ENCODE peak calls at places on chromosomes 5 and 9, in nine cellular contexts. One of them, this sample, is unnamed.

GRCh38 chr9:35937227-35937626 is 20.7 kb downstream of the OR2S2 start:
- DNase-seq in substantia nigra: no peak
- DNase-seq in HCT116: no peak
- DNase-seq in mesenchymal stem cell: no peak
- DNase-seq in right atrium auricular region: no peak
- DNase-seq in AG04450: no peak
- DNase-seq in IMR-90: peak
- DNase-seq in right cardiac atrium: no peak
- DNase-seq in GM23248: no peak
- DNase-seq in this sample: no peak

GRCh38 chr9:135282001-135282731 is 194.7 kb downstream of the OLFM1 start:
- DNase-seq in substantia nigra: no peak
- DNase-seq in HCT116: peak
- DNase-seq in mesenchymal stem cell: no peak
- DNase-seq in right atrium auricular region: no peak
- DNase-seq in AG04450: no peak
- DNase-seq in IMR-90: no peak
- DNase-seq in right cardiac atrium: peak
- DNase-seq in GM23248: peak
- DNase-seq in this sample: no peak

GRCh38 chr5:3118321-3118720 is 366.8 kb upstream of the IRX2 start:
- DNase-seq in substantia nigra: no peak
- DNase-seq in HCT116: no peak
- DNase-seq in mesenchymal stem cell: no peak
- DNase-seq in right atrium auricular region: no peak
- DNase-seq in AG04450: no peak
- DNase-seq in IMR-90: no peak
- DNase-seq in right cardiac atrium: no peak
- DNase-seq in GM23248: no peak
- DNase-seq in this sample: no peak

GRCh38 chr9:128321343-128321742 is 904 bp downstream of the TRUB2 start:
- DNase-seq in substantia nigra: no peak
- DNase-seq in HCT116: no peak
- DNase-seq in mesenchymal stem cell: no peak
- DNase-seq in right atrium auricular region: no peak
- DNase-seq in AG04450: no peak
- DNase-seq in IMR-90: no peak
- DNase-seq in right cardiac atrium: no peak
- DNase-seq in GM23248: peak
- DNase-seq in this sample: no peak

GRCh38 chr5:58497956-58498942 is 7.0 kb downstream of the GAPT start:
- DNase-seq in substantia nigra: no peak
- DNase-seq in HCT116: peak
- DNase-seq in mesenchymal stem cell: peak
- DNase-seq in right atrium auricular region: no peak
- DNase-seq in AG04450: peak
- DNase-seq in IMR-90: peak
- DNase-seq in right cardiac atrium: no peak
- DNase-seq in GM23248: peak
- DNase-seq in this sample: no peak

GRCh38 chr5:152456815-152457443 is 51.9 kb upstream of the NMUR2 start:
- DNase-seq in substantia nigra: no peak
- DNase-seq in HCT116: no peak
- DNase-seq in mesenchymal stem cell: no peak
- DNase-seq in right atrium auricular region: no peak
- DNase-seq in AG04450: no peak
- DNase-seq in IMR-90: no peak
- DNase-seq in right cardiac atrium: no peak
- DNase-seq in GM23248: no peak
- DNase-seq in this sample: no peak

GRCh38 chr5:159359408-159359807 is 29.1 kb upstream of the IL12B start:
- DNase-seq in substantia nigra: no peak
- DNase-seq in HCT116: no peak
- DNase-seq in mesenchymal stem cell: no peak
- DNase-seq in right atrium auricular region: no peak
- DNase-seq in AG04450: no peak
- DNase-seq in IMR-90: no peak
- DNase-seq in right cardiac atrium: no peak
- DNase-seq in GM23248: no peak
- DNase-seq in this sample: no peak

GRCh38 chr9:131361202-131361833 is 32.6 kb upstream of the PRRC2B start:
- DNase-seq in substantia nigra: no peak
- DNase-seq in HCT116: no peak
- DNase-seq in mesenchymal stem cell: no peak
- DNase-seq in right atrium auricular region: no peak
- DNase-seq in AG04450: no peak
- DNase-seq in IMR-90: no peak
- DNase-seq in right cardiac atrium: no peak
- DNase-seq in GM23248: no peak
- DNase-seq in this sample: no peak

GRCh38 chr9:33988219-33988890 is 60.3 kb downstream of the UBAP2 start:
- DNase-seq in substantia nigra: no peak
- DNase-seq in HCT116: no peak
- DNase-seq in mesenchymal stem cell: peak
- DNase-seq in right atrium auricular region: no peak
- DNase-seq in AG04450: no peak
- DNase-seq in IMR-90: peak
- DNase-seq in right cardiac atrium: no peak
- DNase-seq in GM23248: peak
- DNase-seq in this sample: no peak

GRCh38 chr5:146867996-146868708 is 10.4 kb downstream of the PPP2R2B start:
- DNase-seq in substantia nigra: no peak
- DNase-seq in HCT116: no peak
- DNase-seq in mesenchymal stem cell: no peak
- DNase-seq in right atrium auricular region: no peak
- DNase-seq in AG04450: no peak
- DNase-seq in IMR-90: no peak
- DNase-seq in right cardiac atrium: no peak
- DNase-seq in GM23248: no peak
- DNase-seq in this sample: no peak

GRCh38 chr5:73387630-73388370 is 60.8 kb downstream of the FOXD1 start:
- DNase-seq in substantia nigra: no peak
- DNase-seq in HCT116: no peak
- DNase-seq in mesenchymal stem cell: peak
- DNase-seq in right atrium auricular region: no peak
- DNase-seq in AG04450: no peak
- DNase-seq in IMR-90: peak
- DNase-seq in right cardiac atrium: no peak
- DNase-seq in GM23248: no peak
- DNase-seq in this sample: no peak

GRCh38 chr9:133814586-133815090 is 76.5 kb upstream of the SARDH start:
- DNase-seq in substantia nigra: no peak
- DNase-seq in HCT116: no peak
- DNase-seq in mesenchymal stem cell: no peak
- DNase-seq in right atrium auricular region: no peak
- DNase-seq in AG04450: no peak
- DNase-seq in IMR-90: no peak
- DNase-seq in right cardiac atrium: peak
- DNase-seq in GM23248: no peak
- DNase-seq in this sample: no peak
- H3K27ac ChIP-seq in substantia nigra: no peak
- H3K27ac ChIP-seq in HCT116: no peak
- H3K27ac ChIP-seq in mesenchymal stem cell: no peak
- H3K27ac ChIP-seq in right atrium auricular region: no peak
- H3K27ac ChIP-seq in AG04450: no peak
- H3K27ac ChIP-seq in IMR-90: no peak
- H3K27ac ChIP-seq in right cardiac atrium: no peak
- H3K27ac ChIP-seq in GM23248: no peak
- H3K27ac ChIP-seq in this sample: no peak

GRCh38 chr5:131381792-131382191 is 117.9 kb downstream of the CDC42SE2 start:
- DNase-seq in substantia nigra: no peak
- DNase-seq in HCT116: no peak
- DNase-seq in mesenchymal stem cell: no peak
- DNase-seq in right atrium auricular region: no peak
- DNase-seq in AG04450: no peak
- DNase-seq in IMR-90: no peak
- DNase-seq in right cardiac atrium: no peak
- DNase-seq in GM23248: no peak
- DNase-seq in this sample: no peak
- H3K27ac ChIP-seq in substantia nigra: peak
- H3K27ac ChIP-seq in HCT116: no peak
- H3K27ac ChIP-seq in mesenchymal stem cell: no peak
- H3K27ac ChIP-seq in right atrium auricular region: no peak
- H3K27ac ChIP-seq in AG04450: no peak
- H3K27ac ChIP-seq in IMR-90: no peak
- H3K27ac ChIP-seq in right cardiac atrium: no peak
- H3K27ac ChIP-seq in GM23248: no peak
- H3K27ac ChIP-seq in this sample: peak

DNA sequence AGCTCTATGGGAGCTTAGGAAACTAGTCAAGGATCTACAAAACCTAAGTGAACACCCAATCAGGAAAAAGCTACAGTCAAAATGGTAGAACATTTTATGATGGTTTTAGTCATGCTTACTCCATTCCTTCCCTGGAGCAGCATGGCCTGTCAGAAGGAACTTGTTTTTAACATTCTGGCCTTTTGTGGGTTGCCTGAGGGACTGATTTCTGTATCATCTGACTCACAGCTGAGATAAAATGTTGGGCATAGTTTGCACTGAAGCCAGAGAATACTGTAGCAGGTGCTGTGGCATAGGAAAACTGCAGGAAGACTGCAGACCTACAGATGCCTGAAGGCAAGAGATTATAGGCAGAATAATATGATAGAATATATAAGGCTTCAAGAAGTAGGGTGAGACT is 719.6 kb upstream of the GRAMD2B start:
- DNase-seq in substantia nigra: no peak
- DNase-seq in HCT116: no peak
- DNase-seq in mesenchymal stem cell: no peak
- DNase-seq in right atrium auricular region: no peak
- DNase-seq in AG04450: no peak
- DNase-seq in IMR-90: peak
- DNase-seq in right cardiac atrium: no peak
- DNase-seq in GM23248: no peak
- DNase-seq in this sample: no peak
- H3K27ac ChIP-seq in substantia nigra: no peak
- H3K27ac ChIP-seq in HCT116: no peak
- H3K27ac ChIP-seq in mesenchymal stem cell: no peak
- H3K27ac ChIP-seq in right atrium auricular region: no peak
- H3K27ac ChIP-seq in AG04450: no peak
- H3K27ac ChIP-seq in IMR-90: no peak
- H3K27ac ChIP-seq in right cardiac atrium: no peak
- H3K27ac ChIP-seq in GM23248: no peak
- H3K27ac ChIP-seq in this sample: no peak

DNA sequence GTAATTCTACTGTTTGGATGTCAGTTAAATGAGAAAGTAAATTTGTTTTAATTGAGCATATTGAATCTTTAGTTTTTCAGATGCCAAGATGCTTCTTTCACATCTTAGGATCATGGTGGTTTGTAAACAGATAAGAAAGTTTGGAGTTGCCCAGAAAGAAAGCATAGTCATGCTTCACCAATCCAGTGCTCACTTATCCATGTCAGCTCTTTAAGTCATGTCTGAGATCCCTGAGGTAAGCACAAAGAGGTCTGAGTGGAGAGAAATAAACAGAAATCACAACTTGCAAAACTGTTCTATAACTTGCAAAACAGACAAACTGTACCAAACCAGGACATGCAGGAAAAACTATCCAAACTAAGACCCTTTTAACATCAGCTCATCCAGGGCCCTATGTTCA is 87.7 kb downstream of the OSTF1 start:
- DNase-seq in substantia nigra: no peak
- DNase-seq in HCT116: no peak
- DNase-seq in mesenchymal stem cell: no peak
- DNase-seq in right atrium auricular region: no peak
- DNase-seq in AG04450: no peak
- DNase-seq in IMR-90: no peak
- DNase-seq in right cardiac atrium: no peak
- DNase-seq in GM23248: no peak
- DNase-seq in this sample: no peak
- H3K27ac ChIP-seq in substantia nigra: no peak
- H3K27ac ChIP-seq in HCT116: no peak
- H3K27ac ChIP-seq in mesenchymal stem cell: peak
- H3K27ac ChIP-seq in right atrium auricular region: no peak
- H3K27ac ChIP-seq in AG04450: no peak
- H3K27ac ChIP-seq in IMR-90: no peak
- H3K27ac ChIP-seq in right cardiac atrium: no peak
- H3K27ac ChIP-seq in GM23248: no peak
- H3K27ac ChIP-seq in this sample: no peak

GRCh38 chr9:96493757-96494156 is 43.8 kb downstream of the HABP4 start:
- DNase-seq in substantia nigra: no peak
- DNase-seq in HCT116: no peak
- DNase-seq in mesenchymal stem cell: no peak
- DNase-seq in right atrium auricular region: no peak
- DNase-seq in AG04450: no peak
- DNase-seq in IMR-90: no peak
- DNase-seq in right cardiac atrium: no peak
- DNase-seq in GM23248: no peak
- DNase-seq in this sample: no peak
- H3K27ac ChIP-seq in substantia nigra: peak
- H3K27ac ChIP-seq in HCT116: no peak
- H3K27ac ChIP-seq in mesenchymal stem cell: no peak
- H3K27ac ChIP-seq in right atrium auricular region: no peak
- H3K27ac ChIP-seq in AG04450: no peak
- H3K27ac ChIP-seq in IMR-90: no peak
- H3K27ac ChIP-seq in right cardiac atrium: no peak
- H3K27ac ChIP-seq in GM23248: no peak
- H3K27ac ChIP-seq in this sample: no peak

GRCh38 chr9:97925497-97926334 is 3.4 kb upstream of the TRMO start:
- DNase-seq in substantia nigra: no peak
- DNase-seq in HCT116: no peak
- DNase-seq in mesenchymal stem cell: no peak
- DNase-seq in right atrium auricular region: no peak
- DNase-seq in AG04450: no peak
- DNase-seq in IMR-90: no peak
- DNase-seq in right cardiac atrium: no peak
- DNase-seq in GM23248: no peak
- DNase-seq in this sample: no peak

GRCh38 chr9:97921959-97922905 is at the start of gene TRMO:
- DNase-seq in substantia nigra: peak
- DNase-seq in HCT116: peak
- DNase-seq in mesenchymal stem cell: peak
- DNase-seq in right atrium auricular region: peak
- DNase-seq in AG04450: peak
- DNase-seq in IMR-90: peak
- DNase-seq in right cardiac atrium: peak
- DNase-seq in GM23248: peak
- DNase-seq in this sample: peak

GRCh38 chr9:97924386-97924785 is 2.1 kb upstream of the TRMO start:
- DNase-seq in substantia nigra: no peak
- DNase-seq in HCT116: no peak
- DNase-seq in mesenchymal stem cell: no peak
- DNase-seq in right atrium auricular region: no peak
- DNase-seq in AG04450: no peak
- DNase-seq in IMR-90: no peak
- DNase-seq in right cardiac atrium: no peak
- DNase-seq in GM23248: no peak
- DNase-seq in this sample: no peak

GRCh38 chr9:97919217-97919813 is 3.0 kb downstream of the TRMO start:
- DNase-seq in substantia nigra: no peak
- DNase-seq in HCT116: no peak
- DNase-seq in mesenchymal stem cell: no peak
- DNase-seq in right atrium auricular region: no peak
- DNase-seq in AG04450: no peak
- DNase-seq in IMR-90: no peak
- DNase-seq in right cardiac atrium: no peak
- DNase-seq in GM23248: no peak
- DNase-seq in this sample: no peak

GRCh38 chr9:97923529-97924108 is 1.3 kb upstream of the TRMO start:
- DNase-seq in substantia nigra: peak
- DNase-seq in HCT116: peak
- DNase-seq in mesenchymal stem cell: peak
- DNase-seq in right atrium auricular region: peak
- DNase-seq in AG04450: peak
- DNase-seq in IMR-90: peak
- DNase-seq in right cardiac atrium: peak
- DNase-seq in GM23248: peak
- DNase-seq in this sample: peak
- H3K27ac ChIP-seq in substantia nigra: no peak
- H3K27ac ChIP-seq in HCT116: peak
- H3K27ac ChIP-seq in mesenchymal stem cell: no peak
- H3K27ac ChIP-seq in right atrium auricular region: peak
- H3K27ac ChIP-seq in AG04450: no peak
- H3K27ac ChIP-seq in IMR-90: no peak
- H3K27ac ChIP-seq in right cardiac atrium: no peak
- H3K27ac ChIP-seq in GM23248: peak
- H3K27ac ChIP-seq in this sample: peak